ENCODE peak calls at places on chromosome 1, in six cellular contexts. O, H, C, D, J and V are unnamed samples.

GRCh38 chr1:91803133-91803532 is 82.8 kb downstream of the TGFBR3 start:
- DNase-seq in O (no peak), H (no peak), C (no peak), D (no peak), J (no peak), V (no peak)

GRCh38 chr1:87760100-87760499 is 431.4 kb downstream of the LMO4 start:
- DNase-seq in O (no peak), H (no peak), C (no peak), D (no peak), J (no peak), V (no peak)

GRCh38 chr1:246166841-246167240 is 340.2 kb downstream of the SMYD3 start:
- DNase-seq in O (no peak), H (no peak), C (no peak), D (no peak), J (no peak), V (no peak)

GRCh38 chr1:180401999-180402398 is 100.4 kb downstream of the ACBD6 start:
- DNase-seq in O (no peak), H (no peak), C (no peak), D (no peak), J (no peak), V (no peak)

GRCh38 chr1:65256860-65257719 is 52.3 kb upstream of the DNAJC6 start:
- DNase-seq in O (no peak), H (no peak), C (no peak), D (no peak), J (no peak), V (no peak)

GRCh38 chr1:111605553-111605952 is 14.0 kb upstream of the RAP1A start:
- DNase-seq in O (no peak), H (peak), C (no peak), D (no peak), J (peak), V (no peak)

GRCh38 chr1:156660752-156661112 is 16.5 kb downstream of the NES start:
- DNase-seq in O (no peak), H (no peak), C (no peak), D (no peak), J (no peak), V (no peak)

GRCh38 chr1:16396591-16396990 is 29.5 kb downstream of the SZRD1 start:
- DNase-seq in O (no peak), H (no peak), C (no peak), D (no peak), J (peak), V (no peak)

GRCh38 chr1:238318294-238318908 is 427.7 kb upstream of the ZP4 start:
- DNase-seq in O (no peak), H (no peak), C (no peak), D (no peak), J (no peak), V (no peak)

GRCh38 chr1:25174730-25175612 is 57.3 kb downstream of the SYF2 start:
- DNase-seq in O (no peak), H (no peak), C (no peak), D (no peak), J (no peak), V (no peak)

GRCh38 chr1:51689643-51690042 is 72.8 kb downstream of the OSBPL9 start:
- DNase-seq in O (no peak), H (no peak), C (no peak), D (no peak), J (no peak), V (no peak)

GRCh38 chr1:12434174-12434573 is 183.8 kb downstream of the DHRS3 start:
- DNase-seq in O (peak), H (no peak), C (no peak), D (no peak), J (peak), V (peak)